ENCODE peak calls at places on chromosomes 5 and 9, in seven cellular contexts. J is lower lobe of right lung, E is HCT116, W is adipocyte, B is astrocyte, R is cardiac fibroblast, Z is PC-9. X is an unnamed sample.

GRCh38 chr5:156322666-156323065 is 4.3 kb upstream of the SGCD start:
- DNase-seq in J (no peak), E (no peak), W (peak; percentile 6), B (no peak), R (no peak), Z (no peak), X (no peak)

GRCh38 chr5:989961-990530 is 18.6 kb upstream of the NKD2 start:
- DNase-seq in J (peak; percentile 68), E (no peak), W (no peak), B (no peak), R (peak; percentile 68), Z (peak; percentile 52), X (no peak)

GRCh38 chr5:121478636-121479035 is 373.0 kb upstream of the FTMT start:
- DNase-seq in J (no peak), E (no peak), W (no peak), B (no peak), R (no peak), Z (no peak), X (no peak)

GRCh38 chr9:93620881-93621820 is 44.8 kb downstream of the PHF2 start:
- DNase-seq in J (no peak), E (no peak), W (no peak), B (no peak), R (no peak), Z (no peak), X (no peak)

GRCh38 chr9:4375424-4376195 is 75.7 kb upstream of the GLIS3 start:
- DNase-seq in J (no peak), E (peak; percentile 26), W (peak; percentile 76), B (peak; percentile 62), R (peak; percentile 76), Z (no peak), X (no peak)

GRCh38 chr5:16784843-16785791 is 151.0 kb downstream of the MYO10 start:
- DNase-seq in J (no peak), E (no peak), W (no peak), B (no peak), R (no peak), Z (no peak), X (peak; percentile 48)

GRCh38 chr9:34647651-34648050 is 1.2 kb downstream of the GALT start:
- DNase-seq in J (no peak), E (no peak), W (no peak), B (no peak), R (no peak), Z (no peak), X (no peak)

GRCh38 chr9:4435197-4435596 is 55.1 kb upstream of the SLC1A1 start:
- DNase-seq in J (no peak), E (no peak), W (peak; percentile 47), B (peak; percentile 4), R (peak; percentile 76), Z (no peak), X (no peak)

GRCh38 chr9:136793063-136793946 is 2.2 kb downstream of the TMEM141 start:
- DNase-seq in J (no peak), E (no peak), W (peak; percentile 8), B (no peak), R (peak; percentile 39), Z (no peak), X (no peak)

GRCh38 chr9:136790640-136791465 is at the start of gene TMEM141:
- DNase-seq in J (peak; percentile 100), E (peak; percentile 98), W (peak; percentile 100), B (peak; percentile 92), R (peak; percentile 100), Z (peak; percentile 100), X (peak; percentile 93)

GRCh38 chr9:136791466-136792276 is 527 bp downstream of the TMEM141 start:
- DNase-seq in J (peak; percentile 84), E (peak; percentile 68), W (peak; percentile 53), B (no peak), R (peak; percentile 45), Z (peak; percentile 85), X (no peak)

GRCh38 chr9:136794281-136795026 is 1.7 kb upstream of the CCDC183 start:
- DNase-seq in J (no peak), E (no peak), W (no peak), B (no peak), R (no peak), Z (no peak), X (no peak)

GRCh38 chr9:136792321-136793062 is 1.3 kb downstream of the TMEM141 start:
- DNase-seq in J (peak; percentile 50), E (no peak), W (no peak), B (no peak), R (peak; percentile 14), Z (no peak), X (no peak)
- H3K4me3 ChIP-seq in J (peak overlapping the region; percentile 85), E (peak overlapping the region; percentile 83), W (peak overlapping the region; percentile 96), B (no peak overlapping the region), R (peak overlapping the region; percentile 99), Z (peak overlapping the region; percentile 68), X (no peak overlapping the region)

DNA sequence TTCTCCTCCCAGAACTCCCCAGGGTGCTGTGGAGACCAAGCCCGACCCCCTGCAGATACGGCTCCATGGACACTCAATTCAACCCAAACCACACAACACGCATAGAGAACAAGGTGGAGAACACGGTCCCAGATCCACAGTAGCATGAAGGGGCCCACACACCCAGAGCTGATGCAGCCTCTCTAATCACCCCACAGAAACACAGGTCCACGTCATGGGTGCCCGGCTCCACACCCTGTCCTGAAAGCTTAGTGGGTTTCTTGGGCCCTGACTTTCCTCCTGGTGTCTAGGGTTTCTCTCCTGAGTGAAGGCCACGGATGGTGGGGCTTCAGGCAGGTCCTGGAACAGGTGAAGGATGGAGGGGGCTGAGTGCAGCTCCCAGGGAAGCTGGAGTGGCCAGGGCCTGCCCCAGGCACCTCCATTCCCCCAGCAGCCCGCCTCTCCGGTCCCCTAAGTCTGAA is 1.5 kb upstream of the SLC23A1 start:
- DNase-seq in J (no peak), E (no peak), W (no peak), B (no peak), R (no peak), Z (no peak), X (no peak)
- H3K4me3 ChIP-seq in J (peak overlapping the region; percentile 54), E (no peak overlapping the region), W (peak overlapping the region; percentile 59), B (no peak overlapping the region), R (no peak overlapping the region), Z (no peak overlapping the region), X (no peak overlapping the region)

GRCh38 chr9:972512-973294 is 3.8 kb upstream of the DMRT3 start:
- DNase-seq in J (no peak), E (no peak), W (no peak), B (no peak), R (no peak), Z (no peak), X (no peak)
- H3K4me3 ChIP-seq in J (peak overlapping the region; percentile 46), E (no peak overlapping the region), W (peak overlapping the region; percentile 69), B (no peak overlapping the region), R (no peak overlapping the region), Z (no peak overlapping the region), X (no peak overlapping the region)

DNA sequence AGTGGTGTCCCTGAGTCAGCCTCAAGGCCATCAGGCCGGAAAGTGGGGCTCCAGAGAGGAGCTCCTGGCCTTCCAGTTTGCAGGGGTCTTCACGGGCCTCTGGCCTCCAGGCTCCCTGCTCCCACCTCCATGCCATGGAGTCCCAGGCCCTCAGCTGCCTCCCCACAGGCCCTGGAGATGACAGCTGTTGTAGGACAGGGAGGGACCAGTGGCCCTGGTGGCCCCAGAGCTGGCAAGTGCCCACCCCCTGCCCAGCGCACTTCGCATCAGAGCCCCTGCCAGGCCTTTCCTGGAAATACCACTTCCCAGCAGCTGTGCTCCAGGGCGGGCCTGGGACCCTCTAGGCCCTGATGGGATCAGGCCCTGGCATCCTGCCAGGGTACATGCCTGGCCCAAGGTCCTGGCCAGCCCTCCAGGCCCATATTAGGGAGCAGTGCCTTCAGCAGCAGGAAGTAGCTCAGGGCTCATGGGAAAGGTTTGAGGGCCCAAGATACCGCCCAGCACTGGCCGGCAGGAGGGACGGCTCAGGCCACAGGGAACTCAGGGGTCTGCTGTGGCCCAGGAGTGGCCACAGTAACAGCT is 2.5 kb downstream of the KCNT1 start:
- DNase-seq in J (no peak), E (no peak), W (no peak), B (no peak), R (peak; percentile 17), Z (no peak), X (no peak)
- H3K4me3 ChIP-seq in J (peak overlapping the region; percentile 2), E (no peak overlapping the region), W (no peak overlapping the region), B (no peak overlapping the region), R (no peak overlapping the region), Z (no peak overlapping the region), X (no peak overlapping the region)

X was measured in GM12864.